ENCODE peak calls at places on chromosome 10, in ten cellular contexts. X is ELR, D is COR-L47, A is iris pigment epithelial cell, F is fibroblast of lung, I is suprapubic skin, B is skeletal muscle cell, L is GM03348, V is KBM-7, E is A172. R is an unnamed sample.
A peak's percentile ranks its signal among the peaks of the same experiment; 100 is the strongest.

GRCh38 chr10:74153123-74153522 is 2.1 kb downstream of the ADK start:
- DNase-seq in D (peak; percentile 1), A (peak; percentile 82), I (no peak), F (peak; percentile 47), B (no peak), X (peak; percentile 72), V (no peak), E (peak; percentile 37), L (peak; percentile 11), R (peak; percentile 81)

GRCh38 chr10:52326382-52326781 is 12.3 kb downstream of the DKK1 start:
- DNase-seq in X (no peak), F (no peak), I (no peak), D (no peak), B (no peak), A (no peak), V (no peak), L (no peak), E (no peak), R (no peak)

GRCh38 chr10:47253651-47254375 is 46.2 kb upstream of the GDF10 start:
- DNase-seq in V (no peak), I (no peak), E (peak; percentile 70), A (peak; percentile 16), B (no peak), F (peak; percentile 67), D (no peak), L (peak; percentile 84), X (peak; percentile 15), R (peak; percentile 36)

GRCh38 chr10:121069061-121069850 is 218.1 kb downstream of the WDR11 start:
- DNase-seq in X (peak; percentile 14), V (no peak), A (peak; percentile 3), F (peak; percentile 36), D (no peak), L (no peak), B (no peak), I (no peak), E (no peak), R (peak; percentile 96)

GRCh38 chr10:102284531-102284930 is 39.2 kb downstream of the GBF1 start:
- DNase-seq in D (no peak), L (no peak), I (no peak), F (no peak), V (no peak), A (no peak), E (no peak), X (no peak), B (no peak), R (no peak)

GRCh38 chr10:11835704-11836103 is 12.5 kb downstream of the PROSER2 start:
- DNase-seq in L (no peak), E (no peak), B (no peak), D (no peak), V (no peak), X (no peak), A (no peak), I (no peak), F (no peak), R (no peak)

GRCh38 chr10:132861116-132861691 is 75.3 kb upstream of the NKX6-2 start:
- DNase-seq in F (no peak), L (no peak), D (no peak), X (no peak), A (no peak), B (no peak), I (peak; percentile 68), E (no peak), V (no peak), R (no peak)

GRCh38 chr10:104614245-104614831 is 26.8 kb upstream of the SORCS3 start:
- DNase-seq in A (peak; percentile 22), D (no peak), F (no peak), I (no peak), L (peak; percentile 59), X (peak; percentile 59), V (peak; percentile 42), B (no peak), E (peak; percentile 59), R (peak; percentile 59)

GRCh38 chr10:60430017-60430416 is 40.3 kb upstream of the ANK3 start:
- DNase-seq in V (no peak), L (peak; percentile 58), X (peak; percentile 61), F (peak; percentile 94), I (no peak), B (peak; percentile 66), D (no peak), E (peak; percentile 63), A (peak; percentile 59), R (peak; percentile 74)

GRCh38 chr10:71232089-71232998 is 20.0 kb downstream of the UNC5B start:
- DNase-seq in A (no peak), E (no peak), I (no peak), F (peak; percentile 60), B (no peak), X (no peak), D (no peak), L (peak; percentile 48), V (no peak), R (no peak)

GRCh38 chr10:86330778-86331763 is 35.5 kb downstream of the GRID1 start:
- DNase-seq in X (no peak), E (no peak), F (no peak), V (no peak), B (no peak), D (no peak), I (peak; percentile 64), A (no peak), L (no peak), R (no peak)

GRCh38 chr10:22605168-22605567 is 109.2 kb downstream of the PIP4K2A start:
- DNase-seq in E (peak; percentile 86), X (peak; percentile 43), A (peak; percentile 80), F (peak; percentile 89), D (no peak), L (peak; percentile 81), B (peak; percentile 56), V (peak; percentile 53), I (no peak), R (peak; percentile 89)

GRCh38 chr10:12130237-12130872 is 878 bp downstream of the SEC61A2 start:
- DNase-seq in V (peak; percentile 85), X (peak; percentile 83), A (peak; percentile 71), L (peak; percentile 76), F (peak; percentile 75), E (peak; percentile 69), B (peak; percentile 36), D (peak; percentile 40), I (no peak), R (peak; percentile 68)

GRCh38 chr10:62681211-62681940 is 123.1 kb upstream of the ADO start:
- DNase-seq in V (peak; percentile 77), A (peak; percentile 24), I (no peak), E (peak; percentile 16), B (peak; percentile 27), L (no peak), F (peak; percentile 58), D (no peak), X (no peak), R (no peak)

GRCh38 chr10:124677871-124678565 is 66.2 kb downstream of the FAM53B start:
- DNase-seq in L (peak; percentile 75), V (no peak), D (no peak), F (no peak), A (no peak), B (no peak), E (no peak), X (no peak), I (no peak), R (no peak)

GRCh38 chr10:70996549-70996948 is 108.2 kb upstream of the PCBD1 start:
- DNase-seq in L (no peak), E (no peak), A (no peak), V (no peak), F (no peak), X (no peak), D (no peak), B (no peak), I (no peak), R (no peak)

GRCh38 chr10:89213191-89213808 is 6.2 kb upstream of the CH25H start:
- DNase-seq in L (peak; percentile 37), B (peak; percentile 38), A (peak; percentile 60), D (no peak), F (peak; percentile 44), E (peak; percentile 54), I (no peak), X (peak; percentile 64), V (peak; percentile 75), R (peak; percentile 43)

GRCh38 chr10:91206427-91206826 is 14.0 kb upstream of the PCGF5 start:
- DNase-seq in F (no peak), E (no peak), A (no peak), D (no peak), X (no peak), I (no peak), B (no peak), V (no peak), L (no peak), R (no peak)

GRCh38 chr10:4131407-4132215 is 346.6 kb upstream of the KLF6 start:
- DNase-seq in F (peak; percentile 93), X (peak; percentile 90), A (peak; percentile 94), B (peak; percentile 71), D (no peak), V (peak; percentile 90), I (no peak), E (peak; percentile 83), L (peak; percentile 77), R (peak; percentile 73)

GRCh38 chr10:124997246-124997790 is 55.4 kb downstream of the ZRANB1 start:
- DNase-seq in F (no peak), D (no peak), B (no peak), I (no peak), V (no peak), A (no peak), E (no peak), L (no peak), X (no peak), R (no peak)

GRCh38 chr10:69819713-69820506 is 18.2 kb downstream of the COL13A1 start:
- DNase-seq in L (peak; percentile 52), I (no peak), A (no peak), B (no peak), F (peak; percentile 68), E (peak; percentile 73), D (no peak), X (peak; percentile 90), V (no peak), R (no peak)

GRCh38 chr10:75956624-75957023 is 525.2 kb downstream of the LRMDA start:
- DNase-seq in F (peak; percentile 44), A (peak; percentile 5), D (no peak), L (no peak), I (no peak), B (no peak), X (peak; percentile 2), V (peak; percentile 3), E (peak; percentile 26), R (peak; percentile 5)

GRCh38 chr10:27504897-27505457 is 873 bp downstream of the RAB18 start:
- DNase-seq in L (peak; percentile 19), B (peak; percentile 2), D (no peak), E (peak; percentile 18), I (no peak), X (peak; percentile 55), V (no peak), F (peak; percentile 59), A (peak; percentile 64), R (no peak)

GRCh38 chr10:60350400-60350799 is 39.3 kb downstream of the ANK3 start:
- DNase-seq in I (no peak), F (peak; percentile 68), D (no peak), X (no peak), A (peak; percentile 45), V (no peak), L (no peak), B (no peak), E (no peak), R (no peak)

GRCh38 chr10:110918633-110919348 is at the start of gene BBIP1:
- DNase-seq in D (no peak), A (peak; percentile 100), B (peak; percentile 100), X (peak; percentile 100), V (peak; percentile 100), L (peak; percentile 96), F (peak; percentile 100), I (no peak), E (peak; percentile 100), R (peak; percentile 100)

R was measured in MCF 10A.